ENCODE peak calls at places on chromosome 10, in eight cellular contexts. C is transverse colon, M is Caco-2, G is lower leg skin, J is psoas muscle, R is AG10803, H is AG04450, D is tibial nerve. S is an unnamed sample.

GRCh38 chr10:100998183-100998990 is 1.2 kb upstream of the LZTS2 start:
- DNase-seq in G (peak), H (no peak), D (peak), M (peak), R (peak), C (peak), J (peak), S (peak)

GRCh38 chr10:133441780-133442179 is 12.0 kb upstream of the SCART1 start:
- DNase-seq in C (no peak), H (no peak), J (no peak), R (no peak), G (no peak), M (no peak), D (no peak), S (no peak)

GRCh38 chr10:76403876-76404275 is 972.5 kb downstream of the LRMDA start:
- DNase-seq in J (no peak), R (peak), C (no peak), G (peak), M (no peak), H (no peak), D (peak), S (no peak)

GRCh38 chr10:8325417-8325980 is 271.0 kb downstream of the GATA3 start:
- DNase-seq in J (no peak), D (no peak), R (no peak), H (no peak), M (no peak), C (no peak), G (no peak), S (no peak)

GRCh38 chr10:111756541-111757061 is 427.0 kb downstream of the GPAM start:
- DNase-seq in D (peak), J (peak), R (peak), M (peak), H (no peak), C (peak), G (peak), S (peak)

GRCh38 chr10:62394556-62395018 is 20.4 kb downstream of the ZNF365 start:
- DNase-seq in J (no peak), H (no peak), M (no peak), R (no peak), G (no peak), C (no peak), D (no peak), S (no peak)

GRCh38 chr10:122121059-122121458 is 132.1 kb downstream of the TACC2 start:
- DNase-seq in G (no peak), C (no peak), M (no peak), J (no peak), D (no peak), H (no peak), R (no peak), S (no peak)

GRCh38 chr10:4048245-4048864 is 263.3 kb upstream of the KLF6 start:
- DNase-seq in H (no peak), R (no peak), J (no peak), G (peak), M (no peak), C (no peak), D (no peak), S (no peak)

GRCh38 chr10:61793760-61794713 is 107.5 kb upstream of the ARID5B start:
- DNase-seq in D (no peak), C (no peak), R (peak), M (no peak), J (no peak), H (no peak), G (no peak), S (peak)

GRCh38 chr10:89952314-89952713 is 250.9 kb downstream of the KIF20B start:
- DNase-seq in R (no peak), M (no peak), C (no peak), D (no peak), J (no peak), H (no peak), G (no peak), S (no peak)

GRCh38 chr10:48251152-48251524 is 23.4 kb downstream of the FRMPD2 start:
- DNase-seq in J (no peak), H (no peak), G (no peak), C (no peak), D (no peak), M (no peak), R (peak), S (peak)

GRCh38 chr10:133396035-133396624 is 2.2 kb downstream of the MTG1 start:
- DNase-seq in C (no peak), R (no peak), H (no peak), D (no peak), J (no peak), M (no peak), G (no peak), S (no peak)

GRCh38 chr10:8049874-8050560 is 4.5 kb upstream of the GATA3 start:
- DNase-seq in J (no peak), H (no peak), M (no peak), C (no peak), D (no peak), G (no peak), R (no peak), S (no peak)

GRCh38 chr10:131896403-131896802 is 4.4 kb upstream of the PPP2R2D start:
- DNase-seq in G (no peak), R (no peak), H (no peak), D (no peak), M (no peak), J (no peak), C (no peak), S (no peak)

GRCh38 chr10:92239600-92240288 is 51.1 kb downstream of the CPEB3 start:
- DNase-seq in R (peak), J (peak), D (peak), C (peak), G (peak), M (peak), H (no peak), S (peak)

GRCh38 chr10:64036306-64036930 is 515.2 kb downstream of the REEP3 start:
- DNase-seq in M (no peak), R (peak), C (no peak), G (no peak), J (no peak), D (peak), H (no peak), S (peak)

GRCh38 chr10:73092830-73093229 is 3.8 kb downstream of the P4HA1 start:
- DNase-seq in G (no peak), M (no peak), J (no peak), R (no peak), H (no peak), D (no peak), C (no peak), S (no peak)

GRCh38 chr10:73096041-73096451 is 620 bp downstream of the P4HA1 start:
- DNase-seq in G (peak), M (peak), J (peak), R (peak), D (peak), C (peak), H (no peak), S (peak)

GRCh38 chr10:73095479-73096021 is 1.1 kb downstream of the P4HA1 start:
- DNase-seq in D (peak), J (peak), G (peak), R (peak), H (peak), C (peak), M (peak), S (peak)

GRCh38 chr10:73094986-73095478 is 1.6 kb downstream of the P4HA1 start:
- DNase-seq in D (no peak), H (no peak), C (no peak), R (no peak), J (no peak), G (no peak), M (no peak), S (peak)

DNA sequence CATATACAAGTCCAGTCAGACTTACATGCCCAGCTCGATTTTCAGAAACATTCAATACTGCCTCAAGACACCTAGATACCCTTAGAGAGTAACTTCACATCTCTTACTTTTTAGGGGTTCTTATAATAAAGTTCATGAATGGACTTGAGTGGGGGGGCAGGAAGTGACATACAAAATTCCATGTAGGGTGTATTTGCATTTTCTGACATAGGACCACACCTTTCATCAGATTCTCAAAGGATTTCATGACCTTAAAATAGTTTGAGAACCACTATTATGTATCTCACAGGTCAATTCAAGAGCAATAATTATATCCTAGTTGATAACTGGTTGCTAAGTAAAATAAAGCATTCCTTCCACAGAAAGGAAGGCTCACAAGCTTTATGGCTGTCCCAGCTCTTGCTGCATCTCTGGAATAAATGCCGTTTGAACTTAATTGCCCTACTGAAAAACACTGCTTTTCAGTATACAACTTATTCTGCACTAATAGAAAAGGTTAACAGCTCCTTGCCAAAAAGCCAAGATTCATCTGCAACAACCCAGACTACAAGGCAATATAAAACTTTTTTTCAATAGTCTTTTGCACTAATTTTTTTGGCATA is 2.3 kb downstream of the P4HA1 start:
- DNase-seq in D (no peak), J (no peak), G (no peak), M (no peak), R (no peak), H (no peak), C (no peak), S (peak)
- H3K4me3 ChIP-seq in D (no peak), J (peak), G (no peak), M (peak), R (peak), H (peak), C (no peak), S (peak)

DNA sequence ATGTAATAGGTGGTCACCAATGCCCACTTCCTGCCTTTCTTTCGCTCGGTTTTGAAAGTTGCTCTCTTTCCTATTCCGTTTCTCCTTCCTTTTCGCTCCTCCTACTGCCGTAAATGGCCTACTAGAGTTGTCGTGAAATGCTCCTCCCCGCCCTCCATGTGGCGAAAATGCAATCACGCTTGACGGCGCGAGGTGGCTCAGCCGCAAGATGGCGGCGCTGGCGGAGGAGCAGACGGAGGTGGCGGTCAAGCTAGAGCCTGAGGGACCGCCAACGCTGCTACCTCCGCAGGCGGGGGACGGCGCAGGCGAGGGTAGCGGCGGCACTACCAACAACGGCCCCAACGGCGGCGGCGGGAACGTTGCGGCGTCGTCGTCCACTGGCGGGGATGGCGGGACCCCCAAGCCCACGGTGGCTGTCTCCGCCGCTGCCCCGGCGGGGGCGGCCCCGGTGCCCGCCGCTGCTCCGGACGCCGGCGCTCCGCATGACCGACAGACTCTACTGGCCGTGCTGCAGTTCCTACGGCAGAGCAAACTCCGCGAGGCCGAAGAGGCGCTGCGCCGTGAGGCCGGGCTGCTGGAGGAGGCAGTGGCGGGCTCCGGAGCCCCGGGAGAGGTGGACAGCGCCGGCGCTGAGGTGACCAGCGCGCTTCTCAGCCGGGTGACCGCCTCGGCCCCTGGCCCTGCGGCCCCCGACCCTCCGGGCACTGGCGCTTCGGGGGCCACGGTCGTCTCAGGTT is at the start of gene TAF5:
- DNase-seq in H (peak), G (peak), J (peak), R (peak), M (peak), D (peak), C (peak), S (peak)
- TF ChIP-seq CTCF in H (no peak), G (no peak), J (no peak), R (no peak), M (no peak), D (peak), C (no peak), S (no peak)

GRCh38 chr10:78038105-78038504 is 4.4 kb downstream of the RPS24 start:
- DNase-seq in D (no peak), H (no peak), J (no peak), M (no peak), C (no peak), G (no peak), R (peak), S (no peak)

GRCh38 chr10:78035437-78035836 is 1.8 kb downstream of the RPS24 start:
- DNase-seq in H (no peak), R (no peak), J (no peak), C (no peak), M (no peak), D (no peak), G (no peak), S (no peak)

GRCh38 chr10:78033623-78034470 is at the start of gene RPS24:
- DNase-seq in C (peak), D (peak), M (peak), H (peak), R (peak), G (peak), J (peak), S (peak)

GRCh38 chr10:78035933-78036583 is 2.4 kb downstream of the RPS24 start:
- DNase-seq in R (no peak), C (no peak), H (no peak), J (no peak), D (no peak), G (no peak), M (no peak), S (no peak)

GRCh38 chr10:78035025-78035424 is 1.4 kb downstream of the RPS24 start:
- DNase-seq in J (no peak), D (no peak), H (no peak), G (no peak), M (no peak), C (no peak), R (no peak), S (no peak)
- H3K4me3 ChIP-seq in J (peak), D (peak), H (peak), G (no peak), M (peak), C (no peak), R (peak), S (peak)

GRCh38 chr10:118483496-118483895 is 112.0 kb downstream of the PRLHR start:
- DNase-seq in D (no peak), M (no peak), G (no peak), H (no peak), R (no peak), J (no peak), C (no peak), S (no peak)
- TF ChIP-seq CTCF in D (no peak), M (no peak), G (no peak), H (no peak), R (no peak), J (no peak), C (no peak), S (no peak)